ENCODE peak calls at places on chromosomes 13 and 19, in five cellular contexts. V, B, X, F and L are unnamed samples.
A peak's percentile ranks its signal among the peaks of the same experiment; 100 is the strongest.

GRCh38 chr13:66879971-66880370 is 350.2 kb downstream of the PCDH9 start:
- DNase-seq in V (no peak), B (no peak), X (no peak), F (no peak), L (no peak)

GRCh38 chr19:10968527-10969081 is 7.8 kb downstream of the SMARCA4 start:
- DNase-seq in V (no peak), B (no peak), X (no peak), F (no peak), L (no peak)

GRCh38 chr19:23817519-23817918 is 58.8 kb upstream of the ZNF681 start:
- DNase-seq in V (peak; percentile 66), B (no peak), X (peak; percentile 28), F (no peak), L (no peak)

GRCh38 chr19:33634361-33635091 is 12.8 kb downstream of the CHST8 start:
- DNase-seq in V (no peak), B (no peak), X (no peak), F (no peak), L (no peak)

GRCh38 chr19:2488942-2489731 is 13.2 kb downstream of the GADD45B start:
- DNase-seq in V (peak; percentile 47), B (peak; percentile 58), X (no peak), F (no peak), L (no peak)

GRCh38 chr19:54429176-54429495 is 13.9 kb downstream of the TTYH1 start:
- DNase-seq in V (no peak), B (no peak), X (no peak), F (no peak), L (no peak)

GRCh38 chr19:959935-960502 is 24.1 kb upstream of the WDR18 start:
- DNase-seq in V (no peak), B (no peak), X (no peak), F (no peak), L (no peak)

GRCh38 chr13:51033431-51034185 is 77.5 kb downstream of the C13orf42 start:
- DNase-seq in V (no peak), B (no peak), X (no peak), F (no peak), L (peak; percentile 43)

GRCh38 chr19:9847087-9847671 is 12.1 kb downstream of the PIN1 start:
- DNase-seq in V (peak; percentile 95), B (peak; percentile 89), X (peak; percentile 35), F (no peak), L (peak; percentile 94)

GRCh38 chr13:80716610-80717081 is 375.7 kb upstream of the SPRY2 start:
- DNase-seq in V (peak; percentile 90), B (peak; percentile 78), X (no peak), F (no peak), L (no peak)

GRCh38 chr19:16516923-16517610 is 20.9 kb downstream of the C19orf44 start:
- DNase-seq in V (no peak), B (no peak), X (no peak), F (no peak), L (no peak)

GRCh38 chr13:39876258-39876657 is 220.8 kb downstream of the COG6 start:
- DNase-seq in V (peak; percentile 95), B (peak; percentile 81), X (no peak), F (no peak), L (peak; percentile 89)

GRCh38 chr13:72290962-72291681 is 424.1 kb upstream of the DACH1 start:
- DNase-seq in V (peak; percentile 47), B (peak; percentile 57), X (no peak), F (no peak), L (peak; percentile 1)

GRCh38 chr19:3367572-3368440 is 1.4 kb downstream of the NFIC start:
- DNase-seq in V (no peak), B (no peak), X (no peak), F (no peak), L (no peak)